ENCODE peak calls at places on chromosomes 1 and 21, in nine cellular contexts. G is CD4-positive, alpha-beta T cell; F is hepatocyte; Q is SHP77; H is RWPE2; K is hippocampal formation; R is midbrain; L is iPS-NIHi11; V is G401. Y is an unnamed sample.
A peak's percentile ranks its signal among the peaks of the same experiment; 100 is the strongest.

GRCh38 chr1:115134850-115135484 is 45.7 kb upstream of the TSPAN2 start:
- DNase-seq in G (no peak), F (peak; percentile 19), Q (no peak), H (no peak), K (no peak), R (no peak), L (no peak), V (no peak), Y (peak; percentile 73)

GRCh38 chr21:42047821-42048613 is 23.1 kb upstream of the UMODL1 start:
- DNase-seq in G (no peak), F (no peak), Q (peak; percentile 60), H (no peak), K (peak; percentile 38), R (peak; percentile 48), L (no peak), V (peak; percentile 39), Y (peak; percentile 87)

GRCh38 chr1:4971666-4972065 is 317.3 kb downstream of the AJAP1 start:
- DNase-seq in G (no peak), F (no peak), Q (no peak), H (no peak), K (no peak), R (no peak), L (no peak), V (no peak), Y (no peak)

GRCh38 chr1:10663668-10664035 is 132.8 kb downstream of the CASZ1 start:
- DNase-seq in G (no peak), F (peak; percentile 80), Q (peak; percentile 42), H (no peak), K (peak; percentile 21), R (peak; percentile 39), L (peak; percentile 86), V (peak; percentile 23), Y (no peak)

GRCh38 chr1:147389532-147390184 is 147.2 kb downstream of the CHD1L start:
- DNase-seq in G (no peak), F (peak; percentile 57), Q (peak; percentile 65), H (no peak), K (peak; percentile 25), R (peak; percentile 14), L (peak; percentile 69), V (peak; percentile 17), Y (peak; percentile 2)

GRCh38 chr21:17900990-17901385 is 81.8 kb upstream of the C21orf91 start:
- DNase-seq in G (no peak), F (no peak), Q (no peak), H (no peak), K (no peak), R (no peak), L (no peak), V (no peak), Y (no peak)

GRCh38 chr1:48851638-48852037 is 74.9 kb upstream of the BEND5 start:
- DNase-seq in G (no peak), F (no peak), Q (no peak), H (no peak), K (no peak), R (no peak), L (no peak), V (peak; percentile 10), Y (peak; percentile 7)

GRCh38 chr1:5488448-5488847 is 503.8 kb downstream of the NPHP4 start:
- DNase-seq in G (no peak), F (no peak), Q (no peak), H (no peak), K (no peak), R (no peak), L (no peak), V (no peak), Y (no peak)

GRCh38 chr1:222784371-222784770 is 30.5 kb upstream of the DISP1 start:
- DNase-seq in G (no peak), F (no peak), Q (no peak), H (no peak), K (peak; percentile 44), R (peak; percentile 27), L (no peak), V (no peak), Y (no peak)

GRCh38 chr1:66927528-66927927 is 2.7 kb downstream of the MIER1 start:
- DNase-seq in G (no peak), F (no peak), Q (no peak), H (no peak), K (no peak), R (no peak), L (no peak), V (no peak), Y (no peak)

GRCh38 chr21:13937236-13937635 is 273.5 kb downstream of the LIPI start:
- DNase-seq in G (no peak), F (no peak), Q (no peak), H (no peak), K (no peak), R (no peak), L (peak; percentile 1), V (no peak), Y (no peak)

GRCh38 chr1:36160949-36161485 is 5.1 kb downstream of the MAP7D1 start:
- DNase-seq in G (peak; percentile 59), F (peak; percentile 46), Q (peak; percentile 34), H (no peak), K (peak; percentile 41), R (peak; percentile 54), L (peak; percentile 70), V (peak; percentile 42), Y (no peak)

GRCh38 chr1:2595812-2596529 is 9.4 kb downstream of the PRXL2B start:
- DNase-seq in G (no peak), F (no peak), Q (no peak), H (peak; percentile 63), K (no peak), R (no peak), L (no peak), V (no peak), Y (no peak)

GRCh38 chr1:180228648-180229482 is 1.2 kb upstream of the LHX4 start:
- DNase-seq in G (no peak), F (no peak), Q (no peak), H (no peak), K (no peak), R (no peak), L (peak; percentile 56), V (no peak), Y (no peak)

GRCh38 chr1:174836543-174836942 is 163.2 kb upstream of the CACYBP start:
- DNase-seq in G (no peak), F (no peak), Q (no peak), H (no peak), K (no peak), R (no peak), L (no peak), V (peak; percentile 67), Y (no peak)

GRCh38 chr1:101203812-101204540 is 32.8 kb upstream of the S1PR1 start:
- DNase-seq in G (no peak), F (no peak), Q (peak; percentile 9), H (no peak), K (peak; percentile 43), R (peak; percentile 18), L (no peak), V (peak; percentile 66), Y (peak; percentile 35)

GRCh38 chr1:209349372-209350324 is 233.9 kb upstream of the CAMK1G start:
- DNase-seq in G (no peak), F (peak; percentile 40), Q (no peak), H (no peak), K (no peak), R (no peak), L (no peak), V (no peak), Y (no peak)

GRCh38 chr1:216929870-216930582 is 206.8 kb upstream of the ESRRG start:
- DNase-seq in G (no peak), F (no peak), Q (no peak), H (no peak), K (no peak), R (no peak), L (no peak), V (no peak), Y (no peak)

GRCh38 chr1:203026666-203027663 is 674 bp downstream of the PPFIA4 start:
- DNase-seq in G (no peak), F (no peak), Q (no peak), H (no peak), K (no peak), R (no peak), L (peak; percentile 51), V (no peak), Y (no peak)

GRCh38 chr1:223338811-223339746 is 24.9 kb downstream of the SUSD4 start:
- DNase-seq in G (no peak), F (no peak), Q (no peak), H (no peak), K (peak; percentile 50), R (no peak), L (no peak), V (peak; percentile 84), Y (no peak)

GRCh38 chr1:202145325-202146140 is 996 bp upstream of the ARL8A start:
- DNase-seq in G (no peak), F (no peak), Q (no peak), H (no peak), K (no peak), R (no peak), L (no peak), V (peak; percentile 56), Y (no peak)

GRCh38 chr1:222996307-222996983 is 146.6 kb downstream of the TLR5 start:
- DNase-seq in G (no peak), F (no peak), Q (no peak), H (no peak), K (no peak), R (no peak), L (no peak), V (no peak), Y (no peak)

GRCh38 chr1:191074877-191075276 is 597.2 kb upstream of the BRINP3 start:
- DNase-seq in G (no peak), F (no peak), Q (no peak), H (no peak), K (no peak), R (no peak), L (no peak), V (no peak), Y (no peak)

GRCh38 chr1:44144962-44145756 is 3.7 kb upstream of the KLF18 start:
- DNase-seq in G (no peak), F (no peak), Q (no peak), H (no peak), K (no peak), R (no peak), L (no peak), V (no peak), Y (no peak)

GRCh38 chr1:204545202-204545601 is 29.0 kb downstream of the MDM4 start:
- DNase-seq in G (no peak), F (no peak), Q (no peak), H (no peak), K (no peak), R (no peak), L (no peak), V (no peak), Y (no peak)

GRCh38 chr1:9912264-9912936 is 2.3 kb upstream of the CTNNBIP1 start:
- DNase-seq in G (no peak), F (no peak), Q (no peak), H (no peak), K (no peak), R (no peak), L (no peak), V (no peak), Y (no peak)

GRCh38 chr1:115433483-115433882 is 95.4 kb upstream of the NGF start:
- DNase-seq in G (no peak), F (no peak), Q (no peak), H (no peak), K (no peak), R (no peak), L (no peak), V (no peak), Y (no peak)

GRCh38 chr1:6691507-6691906 is 10.1 kb downstream of the DNAJC11 start:
- DNase-seq in G (no peak), F (no peak), Q (no peak), H (no peak), K (no peak), R (no peak), L (no peak), V (no peak), Y (no peak)

GRCh38 chr1:36609241-36610027 is 126.7 kb upstream of the CSF3R start:
- DNase-seq in G (peak; percentile 5), F (peak; percentile 74), Q (peak; percentile 42), H (no peak), K (peak; percentile 66), R (peak; percentile 75), L (peak; percentile 92), V (peak; percentile 54), Y (no peak)